ENCODE peak calls at places on chromosomes 3 and 15, in five cellular contexts. One of them, this sample, is unnamed.

GRCh38 chr3:141050576-141050912 is 603 bp upstream of the SPSB4 start:
- DNase-seq in adrenal gland: no peak
- DNase-seq in fibroblast of lung: no peak
- DNase-seq in CD8-positive, alpha-beta T cell: no peak
- DNase-seq in DND-41: peak; percentile 82
- DNase-seq in this sample: no peak

GRCh38 chr3:32456429-32457130 is 46.1 kb downstream of the CMTM6 start:
- DNase-seq in adrenal gland: no peak
- DNase-seq in fibroblast of lung: no peak
- DNase-seq in CD8-positive, alpha-beta T cell: no peak
- DNase-seq in DND-41: no peak
- DNase-seq in this sample: no peak

GRCh38 chr3:170440346-170440745 is 21.7 kb downstream of the CLDN11 start:
- DNase-seq in adrenal gland: no peak
- DNase-seq in fibroblast of lung: no peak
- DNase-seq in CD8-positive, alpha-beta T cell: no peak
- DNase-seq in DND-41: no peak
- DNase-seq in this sample: no peak

GRCh38 chr15:68271854-68272471 is 5.6 kb upstream of the FEM1B start:
- DNase-seq in adrenal gland: peak; percentile 69
- DNase-seq in fibroblast of lung: peak; percentile 48
- DNase-seq in CD8-positive, alpha-beta T cell: no peak
- DNase-seq in DND-41: no peak
- DNase-seq in this sample: no peak

GRCh38 chr3:53702776-53703175 is 143.4 kb downstream of the CHDH start:
- DNase-seq in adrenal gland: no peak
- DNase-seq in fibroblast of lung: no peak
- DNase-seq in CD8-positive, alpha-beta T cell: no peak
- DNase-seq in DND-41: no peak
- DNase-seq in this sample: no peak

GRCh38 chr3:124504332-124505059 is 225.8 kb upstream of the UMPS start:
- DNase-seq in adrenal gland: peak; percentile 72
- DNase-seq in fibroblast of lung: peak; percentile 63
- DNase-seq in CD8-positive, alpha-beta T cell: no peak
- DNase-seq in DND-41: no peak
- DNase-seq in this sample: no peak

GRCh38 chr3:12730511-12731234 is 28.4 kb downstream of the TMEM40 start:
- DNase-seq in adrenal gland: no peak
- DNase-seq in fibroblast of lung: no peak
- DNase-seq in CD8-positive, alpha-beta T cell: no peak
- DNase-seq in DND-41: no peak
- DNase-seq in this sample: no peak

GRCh38 chr3:10942806-10943205 is 49.7 kb upstream of the SLC6A1 start:
- DNase-seq in adrenal gland: no peak
- DNase-seq in fibroblast of lung: no peak
- DNase-seq in CD8-positive, alpha-beta T cell: no peak
- DNase-seq in DND-41: no peak
- DNase-seq in this sample: no peak

GRCh38 chr3:13069495-13069894 is 3.7 kb downstream of the IQSEC1 start:
- DNase-seq in adrenal gland: no peak
- DNase-seq in fibroblast of lung: no peak
- DNase-seq in CD8-positive, alpha-beta T cell: peak; percentile 56
- DNase-seq in DND-41: peak; percentile 90
- DNase-seq in this sample: no peak

GRCh38 chr15:55562601-55563000 is 25.5 kb downstream of the PYGO1 start:
- DNase-seq in adrenal gland: no peak
- DNase-seq in fibroblast of lung: no peak
- DNase-seq in CD8-positive, alpha-beta T cell: no peak
- DNase-seq in DND-41: no peak
- DNase-seq in this sample: no peak

GRCh38 chr15:80811781-80812180 is 32.6 kb downstream of the CEMIP start:
- DNase-seq in adrenal gland: no peak
- DNase-seq in fibroblast of lung: no peak
- DNase-seq in CD8-positive, alpha-beta T cell: no peak
- DNase-seq in DND-41: no peak
- DNase-seq in this sample: no peak

GRCh38 chr3:128073807-128074206 is 21.6 kb downstream of the SEC61A1 start:
- DNase-seq in adrenal gland: no peak
- DNase-seq in fibroblast of lung: no peak
- DNase-seq in CD8-positive, alpha-beta T cell: no peak
- DNase-seq in DND-41: no peak
- DNase-seq in this sample: no peak

GRCh38 chr3:9903238-9903624 is 583 bp downstream of the IL17RE start:
- DNase-seq in adrenal gland: no peak
- DNase-seq in fibroblast of lung: no peak
- DNase-seq in CD8-positive, alpha-beta T cell: no peak
- DNase-seq in DND-41: no peak
- DNase-seq in this sample: no peak

GRCh38 chr15:69551391-69552056 is 98.9 kb downstream of the RPLP1 start:
- DNase-seq in adrenal gland: no peak
- DNase-seq in fibroblast of lung: no peak
- DNase-seq in CD8-positive, alpha-beta T cell: no peak
- DNase-seq in DND-41: no peak
- DNase-seq in this sample: no peak

GRCh38 chr15:55526559-55527036 is 18.6 kb upstream of the DNAAF4 start:
- DNase-seq in adrenal gland: no peak
- DNase-seq in fibroblast of lung: peak; percentile 74
- DNase-seq in CD8-positive, alpha-beta T cell: no peak
- DNase-seq in DND-41: peak; percentile 24
- DNase-seq in this sample: no peak

GRCh38 chr15:57377478-57377847 is 1.2 kb downstream of the CGNL1 start:
- DNase-seq in adrenal gland: no peak
- DNase-seq in fibroblast of lung: no peak
- DNase-seq in CD8-positive, alpha-beta T cell: no peak
- DNase-seq in DND-41: no peak
- DNase-seq in this sample: no peak
- H3K27ac ChIP-seq in adrenal gland: no peak overlapping the region
- H3K27ac ChIP-seq in fibroblast of lung: no peak overlapping the region
- H3K27ac ChIP-seq in CD8-positive, alpha-beta T cell: no peak overlapping the region
- H3K27ac ChIP-seq in DND-41: no peak overlapping the region
- H3K27ac ChIP-seq in this sample: no peak overlapping the region

GRCh38 chr3:14274999-14275961 is 96.7 kb downstream of the LSM3 start:
- DNase-seq in adrenal gland: no peak
- DNase-seq in fibroblast of lung: no peak
- DNase-seq in CD8-positive, alpha-beta T cell: no peak
- DNase-seq in DND-41: peak; percentile 10
- DNase-seq in this sample: no peak
- TF ChIP-seq CTCF in adrenal gland: peak; percentile 20
- TF ChIP-seq CTCF in fibroblast of lung: peak; percentile 24
- TF ChIP-seq CTCF in CD8-positive, alpha-beta T cell: no peak
- TF ChIP-seq CTCF in DND-41: peak; percentile 49
- TF ChIP-seq CTCF in this sample: no peak

GRCh38 chr15:27070816-27071215 is 99.8 kb downstream of the GABRG3 start:
- DNase-seq in adrenal gland: no peak
- DNase-seq in fibroblast of lung: no peak
- DNase-seq in CD8-positive, alpha-beta T cell: no peak
- DNase-seq in DND-41: no peak
- DNase-seq in this sample: no peak

GRCh38 chr15:27077790-27078189 is 106.8 kb downstream of the GABRG3 start:
- DNase-seq in adrenal gland: no peak
- DNase-seq in fibroblast of lung: no peak
- DNase-seq in CD8-positive, alpha-beta T cell: no peak
- DNase-seq in DND-41: no peak
- DNase-seq in this sample: no peak

GRCh38 chr15:27074179-27074578 is 103.2 kb downstream of the GABRG3 start:
- DNase-seq in adrenal gland: no peak
- DNase-seq in fibroblast of lung: no peak
- DNase-seq in CD8-positive, alpha-beta T cell: no peak
- DNase-seq in DND-41: no peak
- DNase-seq in this sample: no peak
- H3K9me3 ChIP-seq in adrenal gland: no peaks in the 10 kb centered on the region
- H3K9me3 ChIP-seq in fibroblast of lung: no peaks in the 10 kb centered on the region
- H3K9me3 ChIP-seq in CD8-positive, alpha-beta T cell: no peaks in the 10 kb centered on the region
- H3K9me3 ChIP-seq in DND-41: no peaks in the 10 kb centered on the region
- H3K9me3 ChIP-seq in this sample: no peaks in the 10 kb centered on the region

DNA sequence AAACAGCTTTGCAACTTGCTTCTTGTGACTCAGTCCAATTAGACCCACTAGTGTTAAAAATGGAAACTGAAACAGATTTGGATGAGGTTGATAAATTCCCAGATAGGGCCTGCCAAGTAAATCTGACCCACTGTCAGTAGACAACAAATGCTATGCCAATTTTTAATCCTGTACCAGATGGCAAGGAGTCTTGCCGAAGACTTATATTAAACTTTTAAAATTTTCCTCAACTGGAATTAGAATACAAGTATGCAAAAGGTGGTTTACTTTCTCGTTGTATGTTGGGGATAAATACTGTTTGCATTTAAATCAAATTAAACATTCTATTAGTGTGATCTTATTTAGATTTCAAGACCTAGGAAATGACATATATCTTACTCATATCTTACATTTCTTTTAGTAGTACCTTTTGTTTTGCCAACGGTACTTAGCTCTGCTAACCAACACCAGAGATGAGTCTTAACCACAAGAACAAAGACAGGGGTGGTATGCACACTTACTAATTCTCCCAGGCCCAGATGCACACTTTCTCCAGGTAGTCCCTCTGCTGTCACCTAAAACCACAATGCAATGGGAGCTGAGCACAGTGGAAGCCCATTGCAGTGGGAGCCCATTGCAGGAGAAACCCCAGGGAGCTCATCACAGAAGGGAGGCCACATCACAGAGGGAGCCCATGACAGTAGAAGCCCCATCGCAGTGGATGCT is 77.8 kb downstream of the WWTR1 start:
- DNase-seq in adrenal gland: no peak
- DNase-seq in fibroblast of lung: peak; percentile 43
- DNase-seq in CD8-positive, alpha-beta T cell: no peak
- DNase-seq in DND-41: no peak
- DNase-seq in this sample: no peak
- H3K27ac ChIP-seq in adrenal gland: no peak overlapping the region
- H3K27ac ChIP-seq in fibroblast of lung: peak overlapping the region; percentile 70
- H3K27ac ChIP-seq in CD8-positive, alpha-beta T cell: no peak overlapping the region
- H3K27ac ChIP-seq in DND-41: no peak overlapping the region
- H3K27ac ChIP-seq in this sample: peak overlapping the region; percentile 52

GRCh38 chr15:74901612-74902063 is 5.0 kb downstream of the FAM219B start:
- DNase-seq in adrenal gland: peak; percentile 68
- DNase-seq in fibroblast of lung: peak; percentile 67
- DNase-seq in CD8-positive, alpha-beta T cell: peak; percentile 62
- DNase-seq in DND-41: peak; percentile 64
- DNase-seq in this sample: peak; percentile 83
- TF ChIP-seq CTCF in adrenal gland: peak; percentile 68
- TF ChIP-seq CTCF in fibroblast of lung: peak; percentile 81
- TF ChIP-seq CTCF in CD8-positive, alpha-beta T cell: peak; percentile 85
- TF ChIP-seq CTCF in DND-41: peak; percentile 84
- TF ChIP-seq CTCF in this sample: peak; percentile 67